ENCODE peak calls at places on chromosomes 3 and 15, in seven cellular contexts. One of them, this sample, is unnamed.

GRCh38 chr15:45166792-45167630 is 20.8 kb downstream of the SHF start:
- DNase-seq in K562: peak
- DNase-seq in HCT116: peak
- DNase-seq in GM12878: peak
- DNase-seq in SK-N-SH: peak
- DNase-seq in H1: peak
- DNase-seq in HepG2: peak
- DNase-seq in this sample: peak

GRCh38 chr3:135148431-135148830 is 353.4 kb downstream of the EPHB1 start:
- DNase-seq in K562: no peak
- DNase-seq in SK-N-SH: no peak
- DNase-seq in HepG2: no peak
- DNase-seq in HCT116: no peak
- DNase-seq in H1: no peak
- DNase-seq in GM12878: no peak
- DNase-seq in this sample: no peak

GRCh38 chr3:172709776-172710708 is 825 bp downstream of the NCEH1 start:
- DNase-seq in HepG2: no peak
- DNase-seq in SK-N-SH: peak
- DNase-seq in K562: peak
- DNase-seq in H1: no peak
- DNase-seq in HCT116: no peak
- DNase-seq in GM12878: no peak
- DNase-seq in this sample: peak

GRCh38 chr3:69299344-69299743 is 86.5 kb downstream of the FRMD4B start:
- DNase-seq in GM12878: no peak
- DNase-seq in SK-N-SH: no peak
- DNase-seq in HCT116: no peak
- DNase-seq in K562: no peak
- DNase-seq in H1: no peak
- DNase-seq in HepG2: no peak
- DNase-seq in this sample: no peak

GRCh38 chr15:28105224-28105791 is 6.2 kb upstream of the OCA2 start:
- DNase-seq in K562: no peak
- DNase-seq in HepG2: no peak
- DNase-seq in HCT116: no peak
- DNase-seq in SK-N-SH: no peak
- DNase-seq in H1: no peak
- DNase-seq in GM12878: no peak
- DNase-seq in this sample: no peak

GRCh38 chr3:171811913-171812321 is 1.6 kb upstream of the PLD1 start:
- DNase-seq in SK-N-SH: no peak
- DNase-seq in HCT116: no peak
- DNase-seq in H1: no peak
- DNase-seq in K562: no peak
- DNase-seq in GM12878: no peak
- DNase-seq in HepG2: no peak
- DNase-seq in this sample: no peak

GRCh38 chr3:94076055-94076454 is 13.2 kb downstream of the NSUN3 start:
- DNase-seq in HCT116: no peak
- DNase-seq in SK-N-SH: no peak
- DNase-seq in HepG2: no peak
- DNase-seq in H1: no peak
- DNase-seq in GM12878: no peak
- DNase-seq in K562: no peak
- DNase-seq in this sample: no peak

GRCh38 chr15:65856821-65857455 is 12.4 kb upstream of the RAB11A start:
- DNase-seq in H1: no peak
- DNase-seq in HepG2: peak
- DNase-seq in HCT116: peak
- DNase-seq in GM12878: no peak
- DNase-seq in SK-N-SH: peak
- DNase-seq in K562: peak
- DNase-seq in this sample: peak

GRCh38 chr3:8663177-8664061 is 18.8 kb upstream of the SSUH2 start:
- DNase-seq in SK-N-SH: peak
- DNase-seq in K562: peak
- DNase-seq in H1: peak
- DNase-seq in GM12878: peak
- DNase-seq in HepG2: peak
- DNase-seq in HCT116: peak
- DNase-seq in this sample: peak

GRCh38 chr3:129106320-129106719 is 15.3 kb downstream of the RAB43 start:
- DNase-seq in K562: no peak
- DNase-seq in H1: no peak
- DNase-seq in SK-N-SH: no peak
- DNase-seq in HCT116: no peak
- DNase-seq in GM12878: no peak
- DNase-seq in HepG2: no peak
- DNase-seq in this sample: no peak

GRCh38 chr3:61862614-61863289 is 301.4 kb downstream of the PTPRG start:
- DNase-seq in K562: no peak
- DNase-seq in HCT116: no peak
- DNase-seq in HepG2: no peak
- DNase-seq in GM12878: no peak
- DNase-seq in SK-N-SH: no peak
- DNase-seq in H1: no peak
- DNase-seq in this sample: no peak

GRCh38 chr3:27826448-27826847 is 104.3 kb upstream of the EOMES start:
- DNase-seq in GM12878: no peak
- DNase-seq in HepG2: no peak
- DNase-seq in K562: no peak
- DNase-seq in H1: no peak
- DNase-seq in SK-N-SH: no peak
- DNase-seq in HCT116: no peak
- DNase-seq in this sample: no peak

GRCh38 chr3:13277860-13278531 is 142.1 kb downstream of the NUP210 start:
- DNase-seq in GM12878: no peak
- DNase-seq in SK-N-SH: no peak
- DNase-seq in HepG2: no peak
- DNase-seq in H1: no peak
- DNase-seq in K562: peak
- DNase-seq in HCT116: no peak
- DNase-seq in this sample: no peak

GRCh38 chr3:18351823-18352744 is 73.1 kb downstream of the SATB1 start:
- DNase-seq in HepG2: no peak
- DNase-seq in H1: no peak
- DNase-seq in GM12878: no peak
- DNase-seq in SK-N-SH: peak
- DNase-seq in K562: no peak
- DNase-seq in HCT116: no peak
- DNase-seq in this sample: no peak

GRCh38 chr3:72492240-72492639 is 356.0 kb downstream of the SHQ1 start:
- DNase-seq in H1: no peak
- DNase-seq in SK-N-SH: no peak
- DNase-seq in GM12878: no peak
- DNase-seq in K562: no peak
- DNase-seq in HepG2: no peak
- DNase-seq in HCT116: no peak
- DNase-seq in this sample: no peak

GRCh38 chr3:70065666-70066253 is 66.2 kb downstream of the SAMMSON start:
- DNase-seq in SK-N-SH: peak
- DNase-seq in HCT116: no peak
- DNase-seq in K562: no peak
- DNase-seq in GM12878: no peak
- DNase-seq in H1: no peak
- DNase-seq in HepG2: no peak
- DNase-seq in this sample: no peak

GRCh38 chr3:58868101-58868779 is 181.6 kb downstream of the CFAP20DC start:
- DNase-seq in GM12878: no peak
- DNase-seq in SK-N-SH: no peak
- DNase-seq in HCT116: no peak
- DNase-seq in HepG2: no peak
- DNase-seq in K562: no peak
- DNase-seq in H1: no peak
- DNase-seq in this sample: no peak

GRCh38 chr3:72625616-72626337 is 222.5 kb downstream of the SHQ1 start:
- DNase-seq in H1: no peak
- DNase-seq in K562: no peak
- DNase-seq in SK-N-SH: no peak
- DNase-seq in HepG2: peak
- DNase-seq in HCT116: no peak
- DNase-seq in GM12878: no peak
- DNase-seq in this sample: no peak

GRCh38 chr3:24137958-24138875 is 193.1 kb downstream of the NR1D2 start:
- DNase-seq in HCT116: no peak
- DNase-seq in K562: no peak
- DNase-seq in HepG2: no peak
- DNase-seq in GM12878: no peak
- DNase-seq in H1: no peak
- DNase-seq in SK-N-SH: no peak
- DNase-seq in this sample: no peak

GRCh38 chr15:37142371-37142770 is 42.0 kb upstream of the MEIS2 start:
- DNase-seq in HCT116: no peak
- DNase-seq in H1: no peak
- DNase-seq in SK-N-SH: no peak
- DNase-seq in K562: no peak
- DNase-seq in GM12878: no peak
- DNase-seq in HepG2: no peak
- DNase-seq in this sample: no peak

GRCh38 chr15:51726302-51727073 is 11.0 kb downstream of the LYSMD2 start:
- DNase-seq in HCT116: peak
- DNase-seq in H1: peak
- DNase-seq in GM12878: no peak
- DNase-seq in K562: peak
- DNase-seq in HepG2: peak
- DNase-seq in SK-N-SH: peak
- DNase-seq in this sample: peak

GRCh38 chr3:67808906-67809305 is 154.5 kb upstream of the SUCLG2 start:
- DNase-seq in SK-N-SH: no peak
- DNase-seq in H1: no peak
- DNase-seq in HCT116: no peak
- DNase-seq in GM12878: no peak
- DNase-seq in HepG2: no peak
- DNase-seq in K562: no peak
- DNase-seq in this sample: no peak

GRCh38 chr3:35393916-35394315 is 245.4 kb upstream of the ARPP21 start:
- DNase-seq in K562: no peak
- DNase-seq in GM12878: no peak
- DNase-seq in H1: peak
- DNase-seq in SK-N-SH: peak
- DNase-seq in HepG2: no peak
- DNase-seq in HCT116: no peak
- DNase-seq in this sample: peak

GRCh38 chr3:16589867-16590624 is 15.2 kb downstream of the DAZL start:
- DNase-seq in HepG2: no peak
- DNase-seq in SK-N-SH: no peak
- DNase-seq in HCT116: no peak
- DNase-seq in K562: no peak
- DNase-seq in H1: no peak
- DNase-seq in GM12878: peak
- DNase-seq in this sample: no peak

GRCh38 chr15:86541540-86541939 is 461.9 kb downstream of the AGBL1 start:
- DNase-seq in HepG2: no peak
- DNase-seq in HCT116: no peak
- DNase-seq in SK-N-SH: no peak
- DNase-seq in GM12878: no peak
- DNase-seq in K562: no peak
- DNase-seq in H1: no peak
- DNase-seq in this sample: no peak
- TF ChIP-seq YY1 in HepG2: no peak
- TF ChIP-seq YY1 in HCT116: no peak
- TF ChIP-seq YY1 in SK-N-SH: no peak
- TF ChIP-seq YY1 in GM12878: no peak
- TF ChIP-seq YY1 in K562: no peak
- TF ChIP-seq YY1 in H1: no peak
- TF ChIP-seq YY1 in this sample: no peak

DNA sequence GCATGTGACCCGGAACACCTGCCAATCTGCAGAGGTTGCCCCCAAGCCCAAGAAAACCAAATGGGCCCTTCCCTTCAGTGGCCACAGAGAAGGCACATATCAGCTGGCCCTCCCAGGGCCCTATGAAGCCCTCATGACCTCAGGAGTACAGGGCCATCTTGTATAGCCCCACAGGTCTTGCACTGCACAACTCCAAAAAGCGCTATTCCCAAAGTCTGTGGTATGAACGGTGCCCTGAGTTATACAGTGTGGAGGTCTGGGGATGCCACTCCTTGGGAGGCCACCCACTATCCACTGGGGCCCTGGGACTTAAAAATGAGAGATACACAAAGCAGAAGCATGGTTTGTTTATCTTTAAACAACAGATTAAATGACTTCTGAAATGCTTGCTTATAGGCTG is 61.5 kb downstream of the CAPN7 start:
- DNase-seq in GM12878: no peak
- DNase-seq in H1: no peak
- DNase-seq in HCT116: no peak
- DNase-seq in HepG2: no peak
- DNase-seq in SK-N-SH: no peak
- DNase-seq in K562: no peak
- DNase-seq in this sample: no peak
- H3K9ac ChIP-seq in GM12878: no peak
- H3K9ac ChIP-seq in H1: no peak
- H3K9ac ChIP-seq in HCT116: no peak
- H3K9ac ChIP-seq in HepG2: no peak
- H3K9ac ChIP-seq in SK-N-SH: no peak
- H3K9ac ChIP-seq in K562: no peak
- H3K9ac ChIP-seq in this sample: no peak

DNA sequence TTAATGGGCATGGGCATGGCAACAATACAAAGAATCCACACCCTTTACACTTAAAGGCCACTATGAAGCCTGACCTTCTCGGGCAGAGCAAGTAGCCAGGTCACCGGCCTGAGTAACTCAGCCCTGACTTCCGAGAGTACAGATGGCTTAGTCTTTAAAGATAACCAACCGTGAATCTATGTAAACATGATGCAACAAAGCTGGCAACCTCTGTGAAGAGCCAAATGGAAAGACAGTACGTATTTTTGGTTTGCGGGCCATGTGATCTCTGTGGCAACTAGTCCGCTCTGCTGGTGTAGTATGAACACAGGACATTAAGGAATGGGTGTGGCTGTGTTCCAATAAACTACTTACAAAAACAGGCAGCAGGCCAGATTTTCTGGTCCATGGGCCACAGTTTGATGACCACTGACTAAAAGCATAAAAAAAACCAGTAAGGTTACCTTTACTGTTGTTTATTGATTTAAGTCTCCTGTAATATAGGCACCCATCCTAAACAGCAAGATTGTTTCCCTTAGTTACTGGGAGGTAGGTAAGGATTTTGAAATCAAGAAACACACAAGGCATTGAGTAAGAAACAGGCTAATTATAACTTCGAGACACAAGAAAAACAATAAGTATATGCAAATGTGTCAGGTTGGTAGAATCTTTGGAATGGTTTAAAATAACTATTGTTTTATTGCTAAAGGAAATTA is 14.5 kb downstream of the RIOX2 start:
- DNase-seq in HepG2: no peak
- DNase-seq in SK-N-SH: no peak
- DNase-seq in H1: no peak
- DNase-seq in K562: no peak
- DNase-seq in GM12878: no peak
- DNase-seq in HCT116: no peak
- DNase-seq in this sample: no peak
- TF ChIP-seq YY1 in HepG2: no peak
- TF ChIP-seq YY1 in SK-N-SH: no peak
- TF ChIP-seq YY1 in H1: no peak
- TF ChIP-seq YY1 in K562: no peak
- TF ChIP-seq YY1 in GM12878: no peak
- TF ChIP-seq YY1 in HCT116: no peak
- TF ChIP-seq YY1 in this sample: no peak

GRCh38 chr15:90400759-90401314 is 12.8 kb downstream of the IQGAP1 start:
- DNase-seq in HCT116: peak
- DNase-seq in HepG2: peak
- DNase-seq in K562: peak
- DNase-seq in H1: no peak
- DNase-seq in GM12878: peak
- DNase-seq in SK-N-SH: peak
- DNase-seq in this sample: peak
- H3K9ac ChIP-seq in HCT116: peak
- H3K9ac ChIP-seq in HepG2: peak
- H3K9ac ChIP-seq in K562: peak
- H3K9ac ChIP-seq in H1: no peak
- H3K9ac ChIP-seq in GM12878: peak
- H3K9ac ChIP-seq in SK-N-SH: peak
- H3K9ac ChIP-seq in this sample: no peak